ENCODE peak calls at places on chromosomes 5 and 9, in seven cellular contexts. J is cardiac muscle cell, G is HFF-Myc, L is coronary artery, F is foreskin fibroblast, M is heart left ventricle, E is BE2C. P is an unnamed sample.
A peak's percentile ranks its signal among the peaks of the same experiment; 100 is the strongest.

GRCh38 chr9:30925635-30926034 is 1458.8 kb upstream of the ACO1 start:
- DNase-seq in L (no peak), E (no peak), J (no peak), G (no peak), M (no peak), F (no peak), P (no peak)

GRCh38 chr5:316210-317085 is 5.1 kb upstream of the AHRR start:
- DNase-seq in F (no peak), L (no peak), M (no peak), J (no peak), G (no peak), E (no peak), P (no peak)

GRCh38 chr9:121700165-121700830 is 48.9 kb downstream of the DAB2IP start:
- DNase-seq in G (no peak), M (peak; percentile 80), L (no peak), J (peak; percentile 26), E (peak; percentile 76), F (peak; percentile 80), P (peak; percentile 74)

GRCh38 chr5:26415987-26416386 is 622.4 kb downstream of the CDH9 start:
- DNase-seq in E (no peak), F (no peak), G (no peak), J (no peak), L (no peak), M (no peak), P (no peak)

GRCh38 chr9:79465171-79465570 is 106.6 kb upstream of the TLE4 start:
- DNase-seq in G (no peak), J (no peak), F (no peak), E (no peak), L (no peak), M (no peak), P (no peak)

GRCh38 chr9:114888599-114888998 is 41.8 kb downstream of the TNFSF8 start:
- DNase-seq in J (no peak), L (no peak), F (no peak), G (no peak), M (no peak), E (no peak), P (no peak)

GRCh38 chr9:86713970-86714369 is 233.3 kb downstream of the GAS1 start:
- DNase-seq in J (no peak), L (no peak), E (no peak), M (no peak), F (peak; percentile 85), G (no peak), P (no peak)

GRCh38 chr9:18493361-18494015 is 19.5 kb downstream of the ADAMTSL1 start:
- DNase-seq in E (no peak), M (no peak), G (no peak), L (no peak), F (peak; percentile 86), J (no peak), P (no peak)

GRCh38 chr9:126148994-126149393 is 177.6 kb upstream of the MVB12B start:
- DNase-seq in G (no peak), F (no peak), M (no peak), L (peak; percentile 47), J (peak; percentile 32), E (no peak), P (no peak)

GRCh38 chr9:128628471-128629048 is 28.1 kb downstream of the DYNC2I2 start:
- DNase-seq in E (no peak), L (no peak), G (no peak), J (no peak), M (peak; percentile 90), F (peak; percentile 41), P (no peak)

DNA sequence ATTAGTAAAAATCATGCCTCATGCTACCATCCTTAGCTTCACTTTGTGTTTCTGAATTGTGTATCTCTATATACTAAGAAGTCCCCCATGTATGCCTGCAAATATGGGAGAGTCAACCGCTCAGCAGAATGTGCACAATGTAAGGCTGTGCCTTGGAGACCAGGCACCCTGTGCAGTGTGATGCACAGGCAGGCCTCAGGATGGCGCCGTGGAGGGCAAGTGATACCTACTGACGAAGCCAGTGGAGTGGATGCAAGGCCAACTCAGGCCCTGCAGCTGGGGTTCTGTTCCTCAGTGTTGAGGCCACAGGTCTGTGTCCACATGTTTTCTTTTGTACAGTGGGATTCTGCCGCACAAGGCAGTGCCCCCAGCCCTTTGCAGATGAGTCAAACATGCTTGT is 28.4 kb downstream of the SYK start:
- DNase-seq in G (no peak), J (no peak), E (no peak), M (no peak), F (no peak), L (no peak), P (no peak)
- TF ChIP-seq CTCF in G (no peak), J (no peak), E (no peak), M (no peak), F (no peak), L (no peak), P (peak; percentile 5)

DNA sequence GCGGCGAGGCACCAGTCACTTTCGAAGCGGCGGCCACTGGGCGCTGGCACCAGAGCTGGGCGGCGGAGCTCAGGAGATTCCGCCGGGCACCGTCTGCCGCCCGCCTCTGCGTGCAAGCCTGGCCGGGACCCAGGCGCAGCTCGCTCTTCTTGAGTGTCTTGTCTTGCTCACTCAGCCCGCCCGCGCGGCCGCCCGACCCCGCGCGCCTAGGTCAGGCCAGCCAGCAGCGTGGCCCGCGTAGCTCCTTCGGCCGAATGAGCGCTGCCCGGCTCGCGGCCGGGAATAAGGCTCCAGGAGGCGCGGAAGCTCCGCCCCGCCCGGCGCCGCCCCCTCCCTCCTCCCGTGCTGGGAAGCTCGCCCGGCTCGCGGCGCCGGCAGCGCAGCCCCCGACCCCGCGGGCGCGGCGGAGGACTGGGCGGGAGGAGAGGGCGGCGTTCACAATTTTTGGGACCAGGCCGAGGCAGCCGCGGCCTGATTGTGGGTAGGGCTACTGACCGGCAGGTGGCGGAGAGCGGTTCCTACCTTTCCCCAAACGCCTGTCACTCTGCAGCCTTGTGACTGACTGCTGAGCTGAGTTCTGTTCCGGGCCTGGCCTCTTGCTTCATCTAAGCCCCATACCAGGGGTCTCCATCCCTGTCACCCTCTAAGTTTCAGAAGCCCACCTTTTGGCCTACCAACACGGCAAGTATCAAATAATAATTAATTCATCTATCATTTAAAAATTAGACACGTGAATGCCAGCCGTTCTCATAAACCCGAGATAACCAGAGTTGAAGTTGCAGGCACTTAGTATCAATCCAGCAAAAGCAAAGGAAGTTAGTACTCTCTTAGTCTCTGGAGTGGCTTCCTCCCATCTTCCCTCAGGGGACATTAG is at the start of gene HBEGF:
- DNase-seq in J (peak; percentile 90), M (peak; percentile 90), E (peak; percentile 88), L (peak; percentile 86), F (peak; percentile 89), G (no peak), P (peak; percentile 81)
- TF ChIP-seq CTCF in J (peak; percentile 39), M (peak; percentile 40), E (peak; percentile 57), L (peak; percentile 30), F (peak; percentile 13), G (peak; percentile 41), P (peak; percentile 74)

DNA sequence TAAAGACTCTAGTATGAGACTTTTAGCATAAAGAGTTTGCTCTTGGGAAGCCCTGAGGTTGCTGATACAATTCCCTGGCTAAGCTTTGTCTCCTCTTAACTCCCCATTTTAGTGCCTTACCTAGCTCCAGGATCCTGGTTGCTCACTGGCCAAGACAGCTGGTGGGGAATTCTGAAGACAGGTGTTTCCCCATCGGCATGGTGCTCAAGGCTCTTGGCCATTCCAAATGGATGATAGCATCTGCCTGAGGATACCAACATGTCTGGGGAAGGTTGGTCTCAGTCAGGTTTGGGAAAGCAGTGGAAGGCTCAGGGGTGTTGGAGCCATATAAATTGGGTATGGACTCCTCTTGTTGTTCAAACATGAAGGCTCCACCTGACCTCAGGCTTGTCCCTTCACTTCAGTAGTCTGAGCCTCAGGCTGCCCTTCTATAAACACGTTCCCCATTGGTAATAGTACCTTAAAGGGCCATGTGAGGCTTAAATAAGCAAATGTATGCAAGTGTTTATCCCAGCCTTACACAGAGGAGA is 44.5 kb upstream of the CXCL14 start:
- DNase-seq in G (no peak), L (no peak), F (no peak), E (no peak), M (no peak), J (no peak), P (no peak)
- TF ChIP-seq CTCF in G (no peak), L (no peak), F (no peak), E (no peak), M (no peak), J (no peak), P (no peak)

GRCh38 chr9:93155716-93156474 is 21.8 kb upstream of the NINJ1 start:
- DNase-seq in M (no peak), F (no peak), E (no peak), G (no peak), J (no peak), L (no peak), P (no peak)

GRCh38 chr9:93156475-93157008 is 22.5 kb upstream of the NINJ1 start:
- DNase-seq in G (no peak), J (no peak), L (no peak), F (no peak), E (no peak), M (no peak), P (no peak)

GRCh38 chr9:93151097-93151784 is 17.2 kb upstream of the NINJ1 start:
- DNase-seq in F (no peak), J (no peak), E (no peak), M (no peak), L (no peak), G (no peak), P (no peak)

GRCh38 chr9:93149361-93149760 is 15.3 kb upstream of the NINJ1 start:
- DNase-seq in J (no peak), G (no peak), E (no peak), F (no peak), M (no peak), L (no peak), P (no peak)

GRCh38 chr9:93154293-93154903 is 20.3 kb upstream of the NINJ1 start:
- DNase-seq in F (no peak), L (no peak), J (peak; percentile 74), E (peak; percentile 62), G (no peak), M (no peak), P (peak; percentile 77)
- TF ChIP-seq CTCF in F (peak; percentile 58), L (no peak), J (peak; percentile 72), E (peak; percentile 85), G (peak; percentile 80), M (peak; percentile 53), P (peak; percentile 78)

P was measured in glutamatergic neuron.